ENCODE peak calls at places on chromosome 20, in six cellular contexts. A, F, W, H, P and G are unnamed samples.

GRCh38 chr20:21027569-21027968 is 78.6 kb downstream of the LINC00237 start:
- DNase-seq in F (peak; percentile 73), W (no peak), H (no peak), A (no peak), P (no peak), G (peak; percentile 2)

GRCh38 chr20:49344975-49345374 is 67.1 kb upstream of the ZNFX1 start:
- DNase-seq in W (peak; percentile 21), F (peak; percentile 97), P (peak; percentile 53), A (no peak), H (peak; percentile 84), G (peak; percentile 88)

GRCh38 chr20:48765359-48765758 is 62.4 kb downstream of the PREX1 start:
- DNase-seq in A (no peak), P (no peak), F (no peak), H (no peak), W (no peak), G (no peak)

GRCh38 chr20:43463133-43463863 is 5.6 kb downstream of the SRSF6 start:
- DNase-seq in A (no peak), P (no peak), W (no peak), F (no peak), H (no peak), G (no peak)

GRCh38 chr20:18056174-18057105 is 1.3 kb downstream of the OVOL2 start:
- DNase-seq in P (no peak), A (no peak), W (peak; percentile 19), F (peak; percentile 60), H (peak; percentile 8), G (no peak)

GRCh38 chr20:663315-664090 is 10.5 kb upstream of the SRXN1 start:
- DNase-seq in F (no peak), P (no peak), A (peak; percentile 49), W (no peak), H (peak; percentile 47), G (no peak)

GRCh38 chr20:19654906-19655305 is 103.2 kb upstream of the RIN2 start:
- DNase-seq in A (no peak), H (no peak), P (no peak), F (no peak), W (no peak), G (no peak)

GRCh38 chr20:23659989-23660837 is 22.5 kb upstream of the CST3 start:
- DNase-seq in P (peak; percentile 61), H (no peak), A (no peak), W (no peak), F (no peak), G (no peak)

GRCh38 chr20:64093013-64093503 is 8.9 kb upstream of the LKAAEAR1 start:
- DNase-seq in A (no peak), P (no peak), W (no peak), F (no peak), H (no peak), G (no peak)

GRCh38 chr20:15061955-15062354 is 724.5 kb upstream of the FLRT3 start:
- DNase-seq in A (no peak), W (no peak), F (peak; percentile 34), H (peak; percentile 2), P (no peak), G (peak; percentile 47)

GRCh38 chr20:35342154-35342769 is 50.0 kb upstream of the FAM83C start:
- DNase-seq in P (no peak), H (no peak), W (no peak), F (no peak), A (no peak), G (no peak)

GRCh38 chr20:38581013-38581412 is at the start of gene ADIG:
- DNase-seq in W (peak; percentile 25), F (peak; percentile 7), A (no peak), P (no peak), H (peak; percentile 53), G (no peak)

GRCh38 chr20:50014570-50015562 is 32.1 kb downstream of the SNAI1 start:
- DNase-seq in P (no peak), W (no peak), H (no peak), A (no peak), F (no peak), G (no peak)

GRCh38 chr20:54140927-54141566 is 32.7 kb downstream of the CYP24A1 start:
- DNase-seq in F (peak; percentile 97), P (no peak), W (no peak), H (peak; percentile 91), A (no peak), G (peak; percentile 98)

GRCh38 chr20:1775117-1775516 is 117.5 kb upstream of the SIRPG start:
- DNase-seq in A (no peak), F (peak; percentile 79), W (no peak), H (peak; percentile 54), P (no peak), G (no peak)

GRCh38 chr20:36461600-36462439 is 79.5 kb upstream of the MYL9 start:
- DNase-seq in W (peak; percentile 65), P (peak; percentile 56), H (peak; percentile 34), A (peak; percentile 76), F (peak; percentile 38), G (no peak)

GRCh38 chr20:50333856-50334255 is 143.2 kb downstream of the CEBPB start:
- DNase-seq in A (no peak), P (no peak), H (peak; percentile 95), F (peak; percentile 73), W (no peak), G (peak; percentile 77)

GRCh38 chr20:31977080-31977479 is 9.1 kb downstream of the XKR7 start:
- DNase-seq in H (no peak), W (no peak), A (no peak), F (no peak), P (no peak), G (no peak)

DNA sequence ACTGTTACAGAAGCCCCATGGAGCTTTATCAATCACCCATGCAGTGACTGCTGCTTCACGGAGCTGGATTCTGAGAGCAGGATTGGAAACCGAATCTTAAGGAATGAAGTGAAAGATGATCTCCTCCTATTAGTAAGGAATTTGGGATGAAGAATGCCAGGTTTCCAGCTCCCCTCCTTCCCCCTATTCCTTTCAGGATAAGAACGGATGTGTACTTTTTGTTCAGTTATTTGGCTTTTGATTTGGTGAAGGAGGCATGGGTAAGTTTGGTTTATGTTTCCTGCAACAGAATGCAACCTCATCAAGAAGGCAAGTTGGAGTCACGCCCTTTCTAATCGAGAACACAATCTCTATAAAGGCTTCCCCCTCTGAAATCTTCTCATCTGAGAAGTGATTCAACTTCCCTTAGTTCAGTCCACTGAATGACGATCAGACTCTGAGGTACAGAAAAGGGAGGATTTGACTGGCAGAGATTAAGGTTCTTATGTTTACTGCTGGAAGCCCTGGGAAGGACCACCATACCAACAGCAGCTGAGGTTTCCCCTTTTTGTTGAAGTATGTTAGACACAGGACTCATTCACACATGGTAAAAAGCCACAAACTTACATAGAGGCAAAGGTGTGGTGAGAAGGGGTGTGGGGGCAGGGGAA is 5.5 kb downstream of the ELMO2 start:
- DNase-seq in H (no peak), A (no peak), F (peak; percentile 20), W (no peak), P (no peak), G (peak; percentile 45)
- H3K4me1 ChIP-seq in H (peaks cover 15% of the 10 kb centered on the region), A (peaks cover 13% of the 10 kb centered on the region), F (peaks cover 43% of the 10 kb centered on the region), W (peaks cover 52% of the 10 kb centered on the region), P (peaks cover 70% of the 10 kb centered on the region), G (peaks cover 12% of the 10 kb centered on the region)

GRCh38 chr20:25197173-25197869 is 1.8 kb downstream of the ENTPD6 start:
- DNase-seq in W (no peak), P (no peak), H (no peak), F (peak; percentile 25), A (no peak), G (no peak)

GRCh38 chr20:25195962-25196700 is 619 bp downstream of the ENTPD6 start:
- DNase-seq in W (peak; percentile 57), H (peak; percentile 66), A (no peak), F (peak; percentile 85), P (no peak), G (peak; percentile 33)

GRCh38 chr20:25197870-25198190 is 2.3 kb downstream of the ENTPD6 start:
- DNase-seq in W (no peak), H (no peak), F (no peak), P (no peak), A (no peak), G (no peak)

GRCh38 chr20:25195014-25195961 is at the start of gene ENTPD6:
- DNase-seq in F (peak; percentile 93), W (peak; percentile 88), H (peak; percentile 80), P (peak; percentile 81), A (peak; percentile 94), G (peak; percentile 40)

GRCh38 chr20:25196701-25197120 is 1.2 kb downstream of the ENTPD6 start:
- DNase-seq in W (peak; percentile 38), F (no peak), P (no peak), A (no peak), H (no peak), G (no peak)
- H3K27ac ChIP-seq in W (peak overlapping the region; percentile 35), F (peak overlapping the region; percentile 76), P (peak overlapping the region; percentile 92), A (no peak overlapping the region), H (peak overlapping the region; percentile 51), G (peak overlapping the region; percentile 57)

DNA sequence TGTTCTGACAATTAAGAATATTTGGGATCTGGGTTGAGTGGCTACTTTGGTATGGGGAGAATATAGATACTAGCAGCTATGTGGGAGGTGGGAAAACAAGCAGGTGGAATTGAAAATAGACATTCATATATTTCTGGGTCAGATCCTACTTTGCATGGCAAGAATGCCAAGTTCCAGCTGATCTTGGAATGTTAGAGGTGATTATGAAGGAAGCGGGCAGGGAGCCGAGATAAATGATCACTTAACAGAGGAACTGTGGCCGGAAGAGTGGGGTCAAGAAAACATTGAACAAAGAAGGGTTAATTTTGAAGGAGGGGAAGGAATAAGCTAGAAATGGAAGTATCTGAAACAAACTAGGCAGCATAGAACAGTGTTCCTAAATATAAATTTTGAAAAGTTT is 15.4 kb downstream of the PLCB1 start:
- DNase-seq in F (no peak), A (no peak), P (no peak), W (no peak), H (no peak), G (no peak)
- H3K4me1 ChIP-seq in F (peaks cover 10% of the 10 kb centered on the region), A (no peaks in the 10 kb centered on the region), P (peaks cover 34% of the 10 kb centered on the region), W (peaks cover 9% of the 10 kb centered on the region), H (peaks cover 3% of the 10 kb centered on the region), G (no peaks in the 10 kb centered on the region)

GRCh38 chr20:40016359-40016758 is 672.7 kb downstream of the MAFB start:
- DNase-seq in F (no peak), P (no peak), W (no peak), H (peak; percentile 28), A (no peak), G (peak; percentile 47)
- H3K27ac ChIP-seq in F (no peak overlapping the region), P (no peak overlapping the region), W (no peak overlapping the region), H (no peak overlapping the region), A (no peak overlapping the region), G (no peak overlapping the region)

DNA sequence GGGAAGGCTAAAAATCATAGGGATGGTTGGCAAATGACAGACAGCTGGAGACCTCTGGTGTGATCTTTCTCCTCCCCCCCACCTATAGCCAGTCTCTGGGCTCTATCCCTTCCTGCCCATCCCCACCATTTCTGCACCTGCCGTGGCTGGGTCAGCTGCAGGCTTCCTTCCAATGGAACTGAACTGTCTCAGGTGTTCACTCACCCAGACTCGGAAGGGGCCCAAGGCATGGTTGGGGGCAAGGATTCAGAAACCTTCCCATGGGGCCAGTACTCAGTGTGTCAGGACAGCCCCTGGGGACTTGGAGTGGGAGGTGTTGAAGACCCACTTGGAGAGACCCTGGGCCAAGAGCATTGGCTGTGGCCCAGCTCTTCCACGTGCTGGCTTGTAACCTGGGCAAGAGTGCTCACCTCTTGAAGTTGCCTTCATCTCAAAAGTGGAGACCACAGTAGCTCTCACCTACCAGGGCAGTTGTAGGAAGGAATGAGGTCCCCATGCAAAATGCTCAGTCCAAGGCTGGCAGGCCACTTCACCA is 1.7 kb upstream of the PHACTR3 start:
- DNase-seq in H (no peak), P (no peak), F (no peak), A (peak; percentile 10), W (no peak), G (no peak)
- H3K4me1 ChIP-seq in H (no peaks in the 10 kb centered on the region), P (no peaks in the 10 kb centered on the region), F (no peaks in the 10 kb centered on the region), A (no peaks in the 10 kb centered on the region), W (no peaks in the 10 kb centered on the region), G (no peaks in the 10 kb centered on the region)

GRCh38 chr20:16729565-16730460 is at the start of gene SNRPB2:
- DNase-seq in W (peak; percentile 92), H (peak; percentile 89), F (peak; percentile 95), A (peak; percentile 95), P (peak; percentile 87), G (peak; percentile 90)
- H3K27ac ChIP-seq in W (peak within 1 kb of the TSS; percentile 43), H (peak within 1 kb of the TSS; percentile 82), F (peak within 1 kb of the TSS; percentile 22), A (peak within 1 kb of the TSS; percentile 53), P (peak within 1 kb of the TSS; percentile 86), G (peak within 1 kb of the TSS; percentile 93)